ENCODE peak calls at places on chromosomes 2 and 18, in ten cellular contexts. One of them, this sample, is unnamed.

GRCh38 chr18:61998957-61999356 is 106.2 kb upstream of the RNF152 start:
- DNase-seq in head of caudate nucleus: no peak
- DNase-seq in AG04450: peak; percentile 69
- DNase-seq in HepG2: no peak
- DNase-seq in Kasumi-1: peak; percentile 19
- DNase-seq in NCI-H748 treated with DMSO at 0.1 percent for 48 hours: no peak
- DNase-seq in fibroblast of pulmonary artery: peak; percentile 88
- DNase-seq in ascending aorta: no peak
- DNase-seq in renal cortical epithelial cell: peak; percentile 64
- DNase-seq in posterior cingulate gyrus: no peak
- DNase-seq in this sample: no peak

GRCh38 chr18:24791736-24792135 is 331.3 kb downstream of the HRH4 start:
- DNase-seq in head of caudate nucleus: no peak
- DNase-seq in AG04450: no peak
- DNase-seq in HepG2: no peak
- DNase-seq in Kasumi-1: no peak
- DNase-seq in NCI-H748 treated with DMSO at 0.1 percent for 48 hours: no peak
- DNase-seq in fibroblast of pulmonary artery: no peak
- DNase-seq in ascending aorta: no peak
- DNase-seq in renal cortical epithelial cell: no peak
- DNase-seq in posterior cingulate gyrus: no peak
- DNase-seq in this sample: no peak

GRCh38 chr2:112812318-112813042 is 24.1 kb downstream of the IL1B start:
- DNase-seq in head of caudate nucleus: no peak
- DNase-seq in AG04450: peak; percentile 30
- DNase-seq in HepG2: no peak
- DNase-seq in Kasumi-1: no peak
- DNase-seq in NCI-H748 treated with DMSO at 0.1 percent for 48 hours: no peak
- DNase-seq in fibroblast of pulmonary artery: peak; percentile 81
- DNase-seq in ascending aorta: no peak
- DNase-seq in renal cortical epithelial cell: no peak
- DNase-seq in posterior cingulate gyrus: no peak
- DNase-seq in this sample: no peak

GRCh38 chr18:69071680-69072079 is 273.8 kb downstream of the CCDC102B start:
- DNase-seq in head of caudate nucleus: no peak
- DNase-seq in AG04450: no peak
- DNase-seq in HepG2: no peak
- DNase-seq in Kasumi-1: no peak
- DNase-seq in NCI-H748 treated with DMSO at 0.1 percent for 48 hours: no peak
- DNase-seq in fibroblast of pulmonary artery: no peak
- DNase-seq in ascending aorta: no peak
- DNase-seq in renal cortical epithelial cell: no peak
- DNase-seq in posterior cingulate gyrus: no peak
- DNase-seq in this sample: no peak

GRCh38 chr2:146844226-146844990 is 1000.4 kb upstream of the ACVR2A start:
- DNase-seq in head of caudate nucleus: no peak
- DNase-seq in AG04450: no peak
- DNase-seq in HepG2: no peak
- DNase-seq in Kasumi-1: no peak
- DNase-seq in NCI-H748 treated with DMSO at 0.1 percent for 48 hours: no peak
- DNase-seq in fibroblast of pulmonary artery: peak; percentile 31
- DNase-seq in ascending aorta: no peak
- DNase-seq in renal cortical epithelial cell: peak; percentile 86
- DNase-seq in posterior cingulate gyrus: no peak
- DNase-seq in this sample: no peak

GRCh38 chr2:233463586-233463985 is 103.0 kb downstream of the USP40 start:
- DNase-seq in head of caudate nucleus: no peak
- DNase-seq in AG04450: no peak
- DNase-seq in HepG2: no peak
- DNase-seq in Kasumi-1: no peak
- DNase-seq in NCI-H748 treated with DMSO at 0.1 percent for 48 hours: no peak
- DNase-seq in fibroblast of pulmonary artery: no peak
- DNase-seq in ascending aorta: no peak
- DNase-seq in renal cortical epithelial cell: no peak
- DNase-seq in posterior cingulate gyrus: no peak
- DNase-seq in this sample: no peak

GRCh38 chr2:149427371-149427770 is 97.0 kb downstream of the LYPD6 start:
- DNase-seq in head of caudate nucleus: no peak
- DNase-seq in AG04450: no peak
- DNase-seq in HepG2: no peak
- DNase-seq in Kasumi-1: no peak
- DNase-seq in NCI-H748 treated with DMSO at 0.1 percent for 48 hours: no peak
- DNase-seq in fibroblast of pulmonary artery: no peak
- DNase-seq in ascending aorta: no peak
- DNase-seq in renal cortical epithelial cell: peak; percentile 39
- DNase-seq in posterior cingulate gyrus: no peak
- DNase-seq in this sample: no peak

GRCh38 chr2:103222974-103223373 is 461.1 kb downstream of the TMEM182 start:
- DNase-seq in head of caudate nucleus: no peak
- DNase-seq in AG04450: no peak
- DNase-seq in HepG2: no peak
- DNase-seq in Kasumi-1: no peak
- DNase-seq in NCI-H748 treated with DMSO at 0.1 percent for 48 hours: no peak
- DNase-seq in fibroblast of pulmonary artery: no peak
- DNase-seq in ascending aorta: no peak
- DNase-seq in renal cortical epithelial cell: no peak
- DNase-seq in posterior cingulate gyrus: no peak
- DNase-seq in this sample: no peak

GRCh38 chr2:27105981-27106380 is 12.9 kb downstream of the CGREF1 start:
- DNase-seq in head of caudate nucleus: no peak
- DNase-seq in AG04450: no peak
- DNase-seq in HepG2: no peak
- DNase-seq in Kasumi-1: no peak
- DNase-seq in NCI-H748 treated with DMSO at 0.1 percent for 48 hours: no peak
- DNase-seq in fibroblast of pulmonary artery: no peak
- DNase-seq in ascending aorta: no peak
- DNase-seq in renal cortical epithelial cell: no peak
- DNase-seq in posterior cingulate gyrus: no peak
- DNase-seq in this sample: no peak

GRCh38 chr2:127674241-127675209 is 805 bp downstream of the LIMS2 start:
- DNase-seq in head of caudate nucleus: no peak
- DNase-seq in AG04450: no peak
- DNase-seq in HepG2: no peak
- DNase-seq in Kasumi-1: no peak
- DNase-seq in NCI-H748 treated with DMSO at 0.1 percent for 48 hours: no peak
- DNase-seq in fibroblast of pulmonary artery: no peak
- DNase-seq in ascending aorta: peak; percentile 45
- DNase-seq in renal cortical epithelial cell: no peak
- DNase-seq in posterior cingulate gyrus: no peak
- DNase-seq in this sample: no peak

GRCh38 chr18:10060469-10060782 is 146.6 kb downstream of the VAPA start:
- DNase-seq in head of caudate nucleus: peak; percentile 47
- DNase-seq in AG04450: no peak
- DNase-seq in HepG2: no peak
- DNase-seq in Kasumi-1: no peak
- DNase-seq in NCI-H748 treated with DMSO at 0.1 percent for 48 hours: no peak
- DNase-seq in fibroblast of pulmonary artery: no peak
- DNase-seq in ascending aorta: no peak
- DNase-seq in renal cortical epithelial cell: no peak
- DNase-seq in posterior cingulate gyrus: no peak
- DNase-seq in this sample: no peak

GRCh38 chr2:207513577-207514257 is 16.0 kb upstream of the CREB1 start:
- DNase-seq in head of caudate nucleus: no peak
- DNase-seq in AG04450: peak; percentile 80
- DNase-seq in HepG2: no peak
- DNase-seq in Kasumi-1: no peak
- DNase-seq in NCI-H748 treated with DMSO at 0.1 percent for 48 hours: no peak
- DNase-seq in fibroblast of pulmonary artery: peak; percentile 92
- DNase-seq in ascending aorta: no peak
- DNase-seq in renal cortical epithelial cell: peak; percentile 98
- DNase-seq in posterior cingulate gyrus: no peak
- DNase-seq in this sample: no peak

GRCh38 chr2:147171961-147172360 is 672.9 kb upstream of the ACVR2A start:
- DNase-seq in head of caudate nucleus: no peak
- DNase-seq in AG04450: no peak
- DNase-seq in HepG2: no peak
- DNase-seq in Kasumi-1: no peak
- DNase-seq in NCI-H748 treated with DMSO at 0.1 percent for 48 hours: no peak
- DNase-seq in fibroblast of pulmonary artery: no peak
- DNase-seq in ascending aorta: no peak
- DNase-seq in renal cortical epithelial cell: peak; percentile 33
- DNase-seq in posterior cingulate gyrus: no peak
- DNase-seq in this sample: no peak

GRCh38 chr2:235534608-235535422 is 41.0 kb downstream of the AGAP1 start:
- DNase-seq in head of caudate nucleus: no peak
- DNase-seq in AG04450: no peak
- DNase-seq in HepG2: no peak
- DNase-seq in Kasumi-1: no peak
- DNase-seq in NCI-H748 treated with DMSO at 0.1 percent for 48 hours: no peak
- DNase-seq in fibroblast of pulmonary artery: no peak
- DNase-seq in ascending aorta: no peak
- DNase-seq in renal cortical epithelial cell: peak; percentile 6
- DNase-seq in posterior cingulate gyrus: peak; percentile 13
- DNase-seq in this sample: no peak

GRCh38 chr18:28075501-28075900 is 101.4 kb downstream of the CDH2 start:
- DNase-seq in head of caudate nucleus: peak; percentile 28
- DNase-seq in AG04450: no peak
- DNase-seq in HepG2: peak; percentile 31
- DNase-seq in Kasumi-1: no peak
- DNase-seq in NCI-H748 treated with DMSO at 0.1 percent for 48 hours: no peak
- DNase-seq in fibroblast of pulmonary artery: peak; percentile 29
- DNase-seq in ascending aorta: no peak
- DNase-seq in renal cortical epithelial cell: no peak
- DNase-seq in posterior cingulate gyrus: no peak
- DNase-seq in this sample: peak; percentile 73

GRCh38 chr18:58793361-58793760 is 71.3 kb upstream of the ZNF532 start:
- DNase-seq in head of caudate nucleus: no peak
- DNase-seq in AG04450: peak; percentile 72
- DNase-seq in HepG2: no peak
- DNase-seq in Kasumi-1: no peak
- DNase-seq in NCI-H748 treated with DMSO at 0.1 percent for 48 hours: no peak
- DNase-seq in fibroblast of pulmonary artery: peak; percentile 86
- DNase-seq in ascending aorta: no peak
- DNase-seq in renal cortical epithelial cell: peak; percentile 85
- DNase-seq in posterior cingulate gyrus: no peak
- DNase-seq in this sample: no peak

GRCh38 chr2:106160786-106161261 is 33.3 kb downstream of the UXS1 start:
- DNase-seq in head of caudate nucleus: no peak
- DNase-seq in AG04450: no peak
- DNase-seq in HepG2: no peak
- DNase-seq in Kasumi-1: peak; percentile 74
- DNase-seq in NCI-H748 treated with DMSO at 0.1 percent for 48 hours: no peak
- DNase-seq in fibroblast of pulmonary artery: no peak
- DNase-seq in ascending aorta: no peak
- DNase-seq in renal cortical epithelial cell: peak; percentile 40
- DNase-seq in posterior cingulate gyrus: no peak
- DNase-seq in this sample: no peak

GRCh38 chr2:98796775-98797544 is 66.0 kb upstream of the MGAT4A start:
- DNase-seq in head of caudate nucleus: peak; percentile 52
- DNase-seq in AG04450: no peak
- DNase-seq in HepG2: no peak
- DNase-seq in Kasumi-1: no peak
- DNase-seq in NCI-H748 treated with DMSO at 0.1 percent for 48 hours: no peak
- DNase-seq in fibroblast of pulmonary artery: peak; percentile 31
- DNase-seq in ascending aorta: no peak
- DNase-seq in renal cortical epithelial cell: no peak
- DNase-seq in posterior cingulate gyrus: no peak
- DNase-seq in this sample: no peak

GRCh38 chr18:79614211-79615028 is 65.2 kb upstream of the CTDP1 start:
- DNase-seq in head of caudate nucleus: no peak
- DNase-seq in AG04450: no peak
- DNase-seq in HepG2: no peak
- DNase-seq in Kasumi-1: no peak
- DNase-seq in NCI-H748 treated with DMSO at 0.1 percent for 48 hours: no peak
- DNase-seq in fibroblast of pulmonary artery: no peak
- DNase-seq in ascending aorta: no peak
- DNase-seq in renal cortical epithelial cell: no peak
- DNase-seq in posterior cingulate gyrus: no peak
- DNase-seq in this sample: no peak

GRCh38 chr2:44168684-44169154 is at the start of gene PPM1B:
- DNase-seq in head of caudate nucleus: no peak
- DNase-seq in AG04450: no peak
- DNase-seq in HepG2: no peak
- DNase-seq in Kasumi-1: no peak
- DNase-seq in NCI-H748 treated with DMSO at 0.1 percent for 48 hours: no peak
- DNase-seq in fibroblast of pulmonary artery: no peak
- DNase-seq in ascending aorta: no peak
- DNase-seq in renal cortical epithelial cell: no peak
- DNase-seq in posterior cingulate gyrus: peak; percentile 100
- DNase-seq in this sample: no peak

GRCh38 chr2:179393481-179393880 is 128.8 kb upstream of the SESTD1 start:
- DNase-seq in head of caudate nucleus: no peak
- DNase-seq in AG04450: no peak
- DNase-seq in HepG2: no peak
- DNase-seq in Kasumi-1: no peak
- DNase-seq in NCI-H748 treated with DMSO at 0.1 percent for 48 hours: no peak
- DNase-seq in fibroblast of pulmonary artery: no peak
- DNase-seq in ascending aorta: no peak
- DNase-seq in renal cortical epithelial cell: no peak
- DNase-seq in posterior cingulate gyrus: no peak
- DNase-seq in this sample: no peak

GRCh38 chr2:96118698-96119388 is 2.5 kb upstream of the ADRA2B start:
- DNase-seq in head of caudate nucleus: no peak
- DNase-seq in AG04450: no peak
- DNase-seq in HepG2: no peak
- DNase-seq in Kasumi-1: no peak
- DNase-seq in NCI-H748 treated with DMSO at 0.1 percent for 48 hours: no peak
- DNase-seq in fibroblast of pulmonary artery: no peak
- DNase-seq in ascending aorta: no peak
- DNase-seq in renal cortical epithelial cell: no peak
- DNase-seq in posterior cingulate gyrus: no peak
- DNase-seq in this sample: no peak

GRCh38 chr18:24270937-24271380 is 126.7 kb downstream of the OSBPL1A start:
- DNase-seq in head of caudate nucleus: peak; percentile 22
- DNase-seq in AG04450: no peak
- DNase-seq in HepG2: no peak
- DNase-seq in Kasumi-1: no peak
- DNase-seq in NCI-H748 treated with DMSO at 0.1 percent for 48 hours: no peak
- DNase-seq in fibroblast of pulmonary artery: peak; percentile 44
- DNase-seq in ascending aorta: no peak
- DNase-seq in renal cortical epithelial cell: peak; percentile 68
- DNase-seq in posterior cingulate gyrus: peak; percentile 21
- DNase-seq in this sample: no peak

GRCh38 chr2:240507060-240507777 is 50.6 kb downstream of the ANKMY1 start:
- DNase-seq in head of caudate nucleus: no peak
- DNase-seq in AG04450: no peak
- DNase-seq in HepG2: no peak
- DNase-seq in Kasumi-1: no peak
- DNase-seq in NCI-H748 treated with DMSO at 0.1 percent for 48 hours: no peak
- DNase-seq in fibroblast of pulmonary artery: no peak
- DNase-seq in ascending aorta: no peak
- DNase-seq in renal cortical epithelial cell: no peak
- DNase-seq in posterior cingulate gyrus: no peak
- DNase-seq in this sample: no peak

GRCh38 chr18:67525328-67526110 is 9.0 kb upstream of the DSEL start:
- DNase-seq in head of caudate nucleus: peak; percentile 28
- DNase-seq in AG04450: peak; percentile 97
- DNase-seq in HepG2: peak; percentile 36
- DNase-seq in Kasumi-1: no peak
- DNase-seq in NCI-H748 treated with DMSO at 0.1 percent for 48 hours: no peak
- DNase-seq in fibroblast of pulmonary artery: peak; percentile 99
- DNase-seq in ascending aorta: no peak
- DNase-seq in renal cortical epithelial cell: peak; percentile 99
- DNase-seq in posterior cingulate gyrus: no peak
- DNase-seq in this sample: no peak

GRCh38 chr18:37403100-37403781 is 162.4 kb downstream of the CELF4 start:
- DNase-seq in head of caudate nucleus: no peak
- DNase-seq in AG04450: peak; percentile 71
- DNase-seq in HepG2: no peak
- DNase-seq in Kasumi-1: no peak
- DNase-seq in NCI-H748 treated with DMSO at 0.1 percent for 48 hours: no peak
- DNase-seq in fibroblast of pulmonary artery: peak; percentile 77
- DNase-seq in ascending aorta: no peak
- DNase-seq in renal cortical epithelial cell: peak; percentile 81
- DNase-seq in posterior cingulate gyrus: no peak
- DNase-seq in this sample: no peak

GRCh38 chr18:50611529-50611941 is 51.6 kb downstream of the MAPK4 start:
- DNase-seq in head of caudate nucleus: no peak
- DNase-seq in AG04450: no peak
- DNase-seq in HepG2: peak; percentile 50
- DNase-seq in Kasumi-1: no peak
- DNase-seq in NCI-H748 treated with DMSO at 0.1 percent for 48 hours: no peak
- DNase-seq in fibroblast of pulmonary artery: no peak
- DNase-seq in ascending aorta: no peak
- DNase-seq in renal cortical epithelial cell: no peak
- DNase-seq in posterior cingulate gyrus: no peak
- DNase-seq in this sample: no peak

GRCh38 chr2:96164459-96165184 is 19.4 kb upstream of the DUSP2 start:
- DNase-seq in head of caudate nucleus: peak; percentile 74
- DNase-seq in AG04450: no peak
- DNase-seq in HepG2: no peak
- DNase-seq in Kasumi-1: no peak
- DNase-seq in NCI-H748 treated with DMSO at 0.1 percent for 48 hours: no peak
- DNase-seq in fibroblast of pulmonary artery: no peak
- DNase-seq in ascending aorta: no peak
- DNase-seq in renal cortical epithelial cell: no peak
- DNase-seq in posterior cingulate gyrus: peak; percentile 67
- DNase-seq in this sample: no peak

This sample was measured in SHP77 treated with DMSO at 0.1 percent for 48 hours.